ENCODE peak calls at places on chromosomes 5 and 9, in four cellular contexts. C is K562, I is HepG2, K is GM12878. A is an unnamed sample.

GRCh38 chr9:28661853-28662252 is 1088.6 kb upstream of the C9orf72 start:
- DNase-seq in I (no peak), C (no peak), K (no peak), A (no peak)

GRCh38 chr5:75275736-75276135 is 39.1 kb upstream of the ANKRD31 start:
- DNase-seq in K (no peak), C (no peak), I (no peak), A (no peak)

GRCh38 chr5:158718738-158719505 is 380.8 kb downstream of the EBF1 start:
- DNase-seq in C (no peak), I (no peak), K (no peak), A (no peak)

GRCh38 chr9:132162764-132163456 is 1.1 kb downstream of the NTNG2 start:
- DNase-seq in C (no peak), K (no peak), I (no peak), A (no peak)

GRCh38 chr5:31688515-31689092 is 49.7 kb downstream of the PDZD2 start:
- DNase-seq in I (no peak), K (no peak), C (no peak), A (no peak)

GRCh38 chr9:117595650-117596049 is 108.6 kb upstream of the TLR4 start:
- DNase-seq in I (no peak), K (no peak), C (no peak), A (no peak)

GRCh38 chr5:58933891-58934628 is 351.2 kb downstream of the RAB3C start:
- DNase-seq in C (no peak), I (no peak), K (no peak), A (no peak)

GRCh38 chr5:157172408-157172807 is 6.3 kb upstream of the GARIN3 start:
- DNase-seq in C (no peak), I (no peak), K (peak; percentile 98), A (no peak)

GRCh38 chr5:15026011-15026481 is 154.5 kb upstream of the ANKH start:
- DNase-seq in C (no peak), I (no peak), K (no peak), A (no peak)

GRCh38 chr5:1792842-1793266 is 6.8 kb downstream of the MRPL36 start:
- DNase-seq in K (peak; percentile 99), C (peak; percentile 55), I (no peak), A (no peak)

GRCh38 chr5:72720205-72720604 is 96.3 kb upstream of the TNPO1 start:
- DNase-seq in I (no peak), C (no peak), K (no peak), A (no peak)

GRCh38 chr5:60382761-60383160 is 317.2 kb downstream of the DEPDC1B start:
- DNase-seq in I (no peak), K (peak; percentile 40), C (peak; percentile 10), A (peak; percentile 14)

GRCh38 chr9:137373611-137373980 is 49.4 kb downstream of the EXD3 start:
- DNase-seq in C (no peak), I (no peak), K (no peak), A (no peak)

GRCh38 chr5:83077662-83078261 is 415 bp downstream of the XRCC4 start:
- DNase-seq in C (peak; percentile 64), K (no peak), I (peak; percentile 64), A (peak; percentile 15)

GRCh38 chr9:94086468-94086867 is 2.2 kb downstream of the PTPDC1 start:
- DNase-seq in C (no peak), K (no peak), I (no peak), A (no peak)
- TF ChIP-seq TARDBP in C (no peak), K (no peak), I (no peak), A (no peak)

GRCh38 chr9:91296354-91296753 is 65.4 kb downstream of the AUH start:
- DNase-seq in I (no peak), C (no peak), K (no peak), A (no peak)
- TF ChIP-seq TARDBP in I (no peak), C (no peak), K (no peak), A (no peak)

DNA sequence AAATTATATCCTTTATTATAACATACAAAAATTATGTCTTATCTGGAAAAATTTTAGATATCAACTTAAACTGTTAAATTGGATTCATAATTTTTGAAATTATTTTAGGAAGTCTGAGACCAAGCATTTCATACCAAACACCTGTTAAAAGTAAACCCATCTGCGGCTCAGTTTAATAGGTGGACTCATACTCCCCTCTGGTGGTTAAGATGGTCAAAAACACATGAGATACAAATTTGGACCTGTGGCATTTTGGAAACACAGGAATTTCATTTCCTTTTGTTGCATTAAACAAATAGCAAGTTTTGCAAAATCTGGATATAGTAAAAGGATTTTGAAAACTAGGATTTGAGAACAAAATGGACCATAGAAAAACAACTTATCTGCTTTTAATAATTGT is 53.7 kb downstream of the RGMB start:
- DNase-seq in C (peak; percentile 47), I (peak; percentile 32), K (no peak), A (peak; percentile 39)
- TF ChIP-seq TARDBP in C (no peak), I (no peak), K (no peak), A (no peak)

GRCh38 chr9:36834736-36835135 is 199.3 kb downstream of the PAX5 start:
- DNase-seq in K (no peak), I (no peak), C (no peak), A (no peak)
- TF ChIP-seq TARDBP in K (no peak), I (no peak), C (no peak), A (no peak)

DNA sequence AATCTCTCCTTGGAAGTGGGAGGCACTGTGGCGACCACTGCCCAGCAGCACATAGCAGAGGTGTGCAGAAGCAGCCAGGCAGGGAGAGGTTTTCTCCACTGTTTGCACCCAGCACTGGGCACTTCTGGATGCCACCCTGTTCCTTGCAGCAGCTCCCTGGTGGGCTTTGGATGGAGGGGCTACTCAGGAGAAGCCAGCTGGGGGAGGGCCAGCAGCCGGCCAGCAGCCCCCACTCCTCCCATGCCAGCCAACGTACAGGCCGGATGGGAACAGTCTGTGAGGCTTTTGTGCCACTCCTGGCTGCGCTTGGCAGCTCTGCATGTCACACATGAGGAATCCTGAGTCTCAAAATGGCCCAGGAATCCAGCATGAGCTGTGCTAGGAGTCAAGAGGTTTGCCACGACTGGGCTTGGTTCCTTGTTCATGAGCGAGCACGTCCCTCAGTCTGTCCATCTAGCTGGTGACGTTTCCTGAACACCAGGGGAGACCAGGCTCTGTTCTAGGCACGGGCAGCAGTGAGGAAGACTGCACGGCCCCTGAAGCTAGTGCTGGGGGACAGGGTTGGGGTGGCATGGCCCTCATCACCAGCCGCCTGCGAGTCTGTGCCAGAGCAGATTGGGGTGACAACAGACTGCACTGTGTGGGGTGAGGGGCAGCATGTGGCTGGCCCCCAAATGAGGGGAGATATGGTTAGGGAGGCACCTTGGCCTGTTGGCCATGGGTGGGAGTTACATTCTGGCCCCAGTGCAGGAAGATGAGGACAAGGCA is 10.1 kb downstream of the PHF2 start:
- DNase-seq in K (no peak), C (no peak), I (no peak), A (no peak)
- TF ChIP-seq TARDBP in K (no peak), C (no peak), I (no peak), A (no peak)

A was measured in HEK293T.